ENCODE peak calls at places on chromosomes 11 and 22, in six cellular contexts. One of them, this sample, is unnamed.

GRCh38 chr11:103170865-103171264 is 61.6 kb downstream of the DYNC2H1 start:
- DNase-seq in foreskin melanocyte: no peak
- DNase-seq in AG20443: peak
- DNase-seq in activated T-cell treated with anti-CD3 and anti-CD28 coated beads, Interleukin-2, amount 50 U/mL, for 24 hours: no peak
- DNase-seq in chondrocyte: no peak
- DNase-seq in NCI-H187: no peak
- DNase-seq in this sample: no peak

GRCh38 chr22:19240813-19241592 is 50.5 kb downstream of the CLTCL1 start:
- DNase-seq in foreskin melanocyte: no peak
- DNase-seq in AG20443: no peak
- DNase-seq in activated T-cell treated with anti-CD3 and anti-CD28 coated beads, Interleukin-2, amount 50 U/mL, for 24 hours: no peak
- DNase-seq in chondrocyte: no peak
- DNase-seq in NCI-H187: no peak
- DNase-seq in this sample: no peak

GRCh38 chr11:32960553-32961164 is 55.0 kb upstream of the DEPDC7 start:
- DNase-seq in foreskin melanocyte: peak
- DNase-seq in AG20443: peak
- DNase-seq in activated T-cell treated with anti-CD3 and anti-CD28 coated beads, Interleukin-2, amount 50 U/mL, for 24 hours: no peak
- DNase-seq in chondrocyte: no peak
- DNase-seq in NCI-H187: no peak
- DNase-seq in this sample: peak

GRCh38 chr11:73942030-73942429 is 8.8 kb upstream of the DNAJB13 start:
- DNase-seq in foreskin melanocyte: no peak
- DNase-seq in AG20443: no peak
- DNase-seq in activated T-cell treated with anti-CD3 and anti-CD28 coated beads, Interleukin-2, amount 50 U/mL, for 24 hours: no peak
- DNase-seq in chondrocyte: no peak
- DNase-seq in NCI-H187: no peak
- DNase-seq in this sample: no peak

GRCh38 chr11:124198852-124199389 is 15.8 kb downstream of the OR10D3 start:
- DNase-seq in foreskin melanocyte: peak
- DNase-seq in AG20443: no peak
- DNase-seq in activated T-cell treated with anti-CD3 and anti-CD28 coated beads, Interleukin-2, amount 50 U/mL, for 24 hours: no peak
- DNase-seq in chondrocyte: no peak
- DNase-seq in NCI-H187: no peak
- DNase-seq in this sample: peak

GRCh38 chr22:28171135-28171534 is 252.1 kb upstream of the PITPNB start:
- DNase-seq in foreskin melanocyte: peak
- DNase-seq in AG20443: no peak
- DNase-seq in activated T-cell treated with anti-CD3 and anti-CD28 coated beads, Interleukin-2, amount 50 U/mL, for 24 hours: no peak
- DNase-seq in chondrocyte: no peak
- DNase-seq in NCI-H187: no peak
- DNase-seq in this sample: peak

GRCh38 chr11:28559497-28559896 is 451.3 kb downstream of the METTL15 start:
- DNase-seq in foreskin melanocyte: no peak
- DNase-seq in AG20443: no peak
- DNase-seq in activated T-cell treated with anti-CD3 and anti-CD28 coated beads, Interleukin-2, amount 50 U/mL, for 24 hours: no peak
- DNase-seq in chondrocyte: no peak
- DNase-seq in NCI-H187: no peak
- DNase-seq in this sample: no peak

GRCh38 chr11:126561327-126561893 is 205.9 kb downstream of the ST3GAL4 start:
- DNase-seq in foreskin melanocyte: no peak
- DNase-seq in AG20443: peak
- DNase-seq in activated T-cell treated with anti-CD3 and anti-CD28 coated beads, Interleukin-2, amount 50 U/mL, for 24 hours: no peak
- DNase-seq in chondrocyte: no peak
- DNase-seq in NCI-H187: no peak
- DNase-seq in this sample: peak

GRCh38 chr11:7060828-7061227 is 28.0 kb upstream of the RBMXL2 start:
- DNase-seq in foreskin melanocyte: no peak
- DNase-seq in AG20443: peak
- DNase-seq in activated T-cell treated with anti-CD3 and anti-CD28 coated beads, Interleukin-2, amount 50 U/mL, for 24 hours: no peak
- DNase-seq in chondrocyte: no peak
- DNase-seq in NCI-H187: no peak
- DNase-seq in this sample: peak

GRCh38 chr22:30074147-30074546 is 6.1 kb upstream of the HORMAD2 start:
- DNase-seq in foreskin melanocyte: no peak
- DNase-seq in AG20443: no peak
- DNase-seq in activated T-cell treated with anti-CD3 and anti-CD28 coated beads, Interleukin-2, amount 50 U/mL, for 24 hours: no peak
- DNase-seq in chondrocyte: no peak
- DNase-seq in NCI-H187: no peak
- DNase-seq in this sample: no peak

GRCh38 chr22:37510046-37510445 is 9.2 kb downstream of the CARD10 start:
- DNase-seq in foreskin melanocyte: no peak
- DNase-seq in AG20443: no peak
- DNase-seq in activated T-cell treated with anti-CD3 and anti-CD28 coated beads, Interleukin-2, amount 50 U/mL, for 24 hours: no peak
- DNase-seq in chondrocyte: no peak
- DNase-seq in NCI-H187: no peak
- DNase-seq in this sample: no peak

GRCh38 chr11:72807789-72808188 is 6.4 kb upstream of the ATG16L2 start:
- DNase-seq in foreskin melanocyte: no peak
- DNase-seq in AG20443: no peak
- DNase-seq in activated T-cell treated with anti-CD3 and anti-CD28 coated beads, Interleukin-2, amount 50 U/mL, for 24 hours: no peak
- DNase-seq in chondrocyte: no peak
- DNase-seq in NCI-H187: no peak
- DNase-seq in this sample: no peak

GRCh38 chr11:92269021-92269420 is 44.4 kb downstream of the FAT3 start:
- DNase-seq in foreskin melanocyte: peak
- DNase-seq in AG20443: peak
- DNase-seq in activated T-cell treated with anti-CD3 and anti-CD28 coated beads, Interleukin-2, amount 50 U/mL, for 24 hours: no peak
- DNase-seq in chondrocyte: no peak
- DNase-seq in NCI-H187: no peak
- DNase-seq in this sample: peak

GRCh38 chr11:30392221-30392784 is 69.4 kb downstream of the ARL14EP start:
- DNase-seq in foreskin melanocyte: peak
- DNase-seq in AG20443: no peak
- DNase-seq in activated T-cell treated with anti-CD3 and anti-CD28 coated beads, Interleukin-2, amount 50 U/mL, for 24 hours: no peak
- DNase-seq in chondrocyte: no peak
- DNase-seq in NCI-H187: no peak
- DNase-seq in this sample: peak

GRCh38 chr22:48974443-48975251 is 853.0 kb downstream of the BRD1 start:
- DNase-seq in foreskin melanocyte: no peak
- DNase-seq in AG20443: no peak
- DNase-seq in activated T-cell treated with anti-CD3 and anti-CD28 coated beads, Interleukin-2, amount 50 U/mL, for 24 hours: no peak
- DNase-seq in chondrocyte: no peak
- DNase-seq in NCI-H187: no peak
- DNase-seq in this sample: no peak

GRCh38 chr22:33400061-33400840 is 342.1 kb upstream of the SYN3 start:
- DNase-seq in foreskin melanocyte: no peak
- DNase-seq in AG20443: no peak
- DNase-seq in activated T-cell treated with anti-CD3 and anti-CD28 coated beads, Interleukin-2, amount 50 U/mL, for 24 hours: no peak
- DNase-seq in chondrocyte: no peak
- DNase-seq in NCI-H187: no peak
- DNase-seq in this sample: peak

GRCh38 chr11:74754507-74755255 is 6.0 kb downstream of the RNF169 start:
- DNase-seq in foreskin melanocyte: peak
- DNase-seq in AG20443: peak
- DNase-seq in activated T-cell treated with anti-CD3 and anti-CD28 coated beads, Interleukin-2, amount 50 U/mL, for 24 hours: no peak
- DNase-seq in chondrocyte: no peak
- DNase-seq in NCI-H187: no peak
- DNase-seq in this sample: peak

GRCh38 chr22:50720301-50720845 is 17.6 kb upstream of the ACR start:
- DNase-seq in foreskin melanocyte: no peak
- DNase-seq in AG20443: peak
- DNase-seq in activated T-cell treated with anti-CD3 and anti-CD28 coated beads, Interleukin-2, amount 50 U/mL, for 24 hours: no peak
- DNase-seq in chondrocyte: no peak
- DNase-seq in NCI-H187: no peak
- DNase-seq in this sample: no peak

GRCh38 chr11:104534268-104534667 is 364.0 kb downstream of the CASP12 start:
- DNase-seq in foreskin melanocyte: no peak
- DNase-seq in AG20443: no peak
- DNase-seq in activated T-cell treated with anti-CD3 and anti-CD28 coated beads, Interleukin-2, amount 50 U/mL, for 24 hours: no peak
- DNase-seq in chondrocyte: no peak
- DNase-seq in NCI-H187: no peak
- DNase-seq in this sample: no peak

GRCh38 chr22:37739000-37739399 is 42.2 kb downstream of the TRIOBP start:
- DNase-seq in foreskin melanocyte: no peak
- DNase-seq in AG20443: peak
- DNase-seq in activated T-cell treated with anti-CD3 and anti-CD28 coated beads, Interleukin-2, amount 50 U/mL, for 24 hours: no peak
- DNase-seq in chondrocyte: no peak
- DNase-seq in NCI-H187: no peak
- DNase-seq in this sample: no peak

GRCh38 chr11:111327908-111328624 is 29.7 kb downstream of the POU2AF3 start:
- DNase-seq in foreskin melanocyte: no peak
- DNase-seq in AG20443: no peak
- DNase-seq in activated T-cell treated with anti-CD3 and anti-CD28 coated beads, Interleukin-2, amount 50 U/mL, for 24 hours: no peak
- DNase-seq in chondrocyte: no peak
- DNase-seq in NCI-H187: no peak
- DNase-seq in this sample: peak

GRCh38 chr11:19163627-19164026 is 38.2 kb downstream of the CSRP3 start:
- DNase-seq in foreskin melanocyte: peak
- DNase-seq in AG20443: no peak
- DNase-seq in activated T-cell treated with anti-CD3 and anti-CD28 coated beads, Interleukin-2, amount 50 U/mL, for 24 hours: no peak
- DNase-seq in chondrocyte: no peak
- DNase-seq in NCI-H187: no peak
- DNase-seq in this sample: no peak

GRCh38 chr11:66957971-66958231 is 282 bp downstream of the PC start:
- DNase-seq in foreskin melanocyte: no peak
- DNase-seq in AG20443: peak
- DNase-seq in activated T-cell treated with anti-CD3 and anti-CD28 coated beads, Interleukin-2, amount 50 U/mL, for 24 hours: no peak
- DNase-seq in chondrocyte: no peak
- DNase-seq in NCI-H187: peak
- DNase-seq in this sample: no peak

GRCh38 chr22:44839721-44840120 is 87.3 kb downstream of the ARHGAP8 start:
- DNase-seq in foreskin melanocyte: no peak
- DNase-seq in AG20443: no peak
- DNase-seq in activated T-cell treated with anti-CD3 and anti-CD28 coated beads, Interleukin-2, amount 50 U/mL, for 24 hours: no peak
- DNase-seq in chondrocyte: no peak
- DNase-seq in NCI-H187: no peak
- DNase-seq in this sample: no peak

GRCh38 chr11:134529212-134530096 is 117.4 kb upstream of the B3GAT1 start:
- DNase-seq in foreskin melanocyte: no peak
- DNase-seq in AG20443: no peak
- DNase-seq in activated T-cell treated with anti-CD3 and anti-CD28 coated beads, Interleukin-2, amount 50 U/mL, for 24 hours: peak
- DNase-seq in chondrocyte: peak
- DNase-seq in NCI-H187: no peak
- DNase-seq in this sample: no peak

GRCh38 chr11:111001986-111002616 is 243.4 kb upstream of the POU2AF2 start:
- DNase-seq in foreskin melanocyte: peak
- DNase-seq in AG20443: peak
- DNase-seq in activated T-cell treated with anti-CD3 and anti-CD28 coated beads, Interleukin-2, amount 50 U/mL, for 24 hours: no peak
- DNase-seq in chondrocyte: no peak
- DNase-seq in NCI-H187: no peak
- DNase-seq in this sample: peak

GRCh38 chr11:62770778-62771143 is 435 bp upstream of the TAF6L start:
- DNase-seq in foreskin melanocyte: no peak
- DNase-seq in AG20443: peak
- DNase-seq in activated T-cell treated with anti-CD3 and anti-CD28 coated beads, Interleukin-2, amount 50 U/mL, for 24 hours: peak
- DNase-seq in chondrocyte: no peak
- DNase-seq in NCI-H187: no peak
- DNase-seq in this sample: no peak

GRCh38 chr11:134228625-134229024 is 4.2 kb downstream of the VPS26B start:
- DNase-seq in foreskin melanocyte: no peak
- DNase-seq in AG20443: peak
- DNase-seq in activated T-cell treated with anti-CD3 and anti-CD28 coated beads, Interleukin-2, amount 50 U/mL, for 24 hours: no peak
- DNase-seq in chondrocyte: no peak
- DNase-seq in NCI-H187: no peak
- DNase-seq in this sample: peak

GRCh38 chr11:70203749-70204465 is 811 bp downstream of the FADD start:
- DNase-seq in foreskin melanocyte: peak
- DNase-seq in AG20443: peak
- DNase-seq in activated T-cell treated with anti-CD3 and anti-CD28 coated beads, Interleukin-2, amount 50 U/mL, for 24 hours: peak
- DNase-seq in chondrocyte: peak
- DNase-seq in NCI-H187: peak
- DNase-seq in this sample: peak

GRCh38 chr11:74949748-74950127 is 672 bp downstream of the SPCS2 start:
- DNase-seq in foreskin melanocyte: no peak
- DNase-seq in AG20443: peak
- DNase-seq in activated T-cell treated with anti-CD3 and anti-CD28 coated beads, Interleukin-2, amount 50 U/mL, for 24 hours: no peak
- DNase-seq in chondrocyte: no peak
- DNase-seq in NCI-H187: no peak
- DNase-seq in this sample: peak

GRCh38 chr11:12968101-12968500 is 41.0 kb upstream of the RASSF10 start:
- DNase-seq in foreskin melanocyte: peak
- DNase-seq in AG20443: no peak
- DNase-seq in activated T-cell treated with anti-CD3 and anti-CD28 coated beads, Interleukin-2, amount 50 U/mL, for 24 hours: no peak
- DNase-seq in chondrocyte: no peak
- DNase-seq in NCI-H187: no peak
- DNase-seq in this sample: peak

This sample was measured in kidney tubule cell.